ENCODE peak calls at places on chromosomes 12 and 14, in six cellular contexts. X is right lobe of liver; W is mammary epithelial cell; M is psoas muscle; C is fibroblast of lung; K is CD8-positive, alpha-beta T cell. A is an unnamed sample. For H3K27me3, the result is how much of the 10 kb centered on the place peaks cover.

GRCh38 chr14:75519826-75520692 is 2.2 kb upstream of the BATF start:
- DNase-seq in X (no peak), W (no peak), M (no peak), C (no peak), K (no peak), A (peak)

GRCh38 chr12:11944321-11944720 is 126.4 kb upstream of the BCL2L14 start:
- DNase-seq in X (no peak), W (no peak), M (no peak), C (peak), K (no peak), A (no peak)

GRCh38 chr14:30223966-30224365 is 296.3 kb upstream of the PRKD1 start:
- DNase-seq in X (peak), W (no peak), M (no peak), C (peak), K (no peak), A (no peak)

GRCh38 chr12:94779520-94779919 is 129.2 kb upstream of the TMCC3 start:
- DNase-seq in X (no peak), W (peak), M (no peak), C (peak), K (no peak), A (no peak)

GRCh38 chr12:30969006-30969405 is 42.5 kb downstream of the TSPAN11 start:
- DNase-seq in X (no peak), W (no peak), M (peak), C (no peak), K (no peak), A (no peak)

GRCh38 chr12:40474630-40475029 is 217.6 kb upstream of the CNTN1 start:
- DNase-seq in X (no peak), W (peak), M (no peak), C (no peak), K (no peak), A (no peak)

GRCh38 chr12:52251367-52252055 is 18.5 kb downstream of the KRT7 start:
- DNase-seq in X (no peak), W (no peak), M (peak), C (no peak), K (no peak), A (no peak)

GRCh38 chr14:60655114-60655897 is 6.0 kb upstream of the SIX1 start:
- DNase-seq in X (no peak), W (no peak), M (no peak), C (no peak), K (no peak), A (no peak)

GRCh38 chr14:83463500-83464098 is 1929.9 kb upstream of the SEL1L start:
- DNase-seq in X (no peak), W (peak), M (no peak), C (peak), K (no peak), A (no peak)

GRCh38 chr14:44490966-44491365 is 16.1 kb downstream of the FSCB start:
- DNase-seq in X (no peak), W (no peak), M (no peak), C (no peak), K (no peak), A (no peak)

GRCh38 chr12:59808317-59808910 is 212.6 kb downstream of the SLC16A7 start:
- DNase-seq in X (no peak), W (peak), M (no peak), C (peak), K (no peak), A (no peak)

GRCh38 chr12:6268484-6269157 is 41.9 kb upstream of the PLEKHG6 start:
- DNase-seq in X (no peak), W (no peak), M (no peak), C (no peak), K (no peak), A (no peak)

GRCh38 chr12:41286426-41286825 is 98.3 kb downstream of the PDZRN4 start:
- DNase-seq in X (no peak), W (no peak), M (no peak), C (no peak), K (no peak), A (no peak)

GRCh38 chr12:75481774-75482173 is 1.2 kb downstream of the GLIPR1 start:
- DNase-seq in X (no peak), W (peak), M (no peak), C (peak), K (no peak), A (no peak)

GRCh38 chr14:55071870-55072640 is 20.6 kb downstream of the MAPK1IP1L start:
- DNase-seq in X (no peak), W (peak), M (no peak), C (peak), K (peak), A (no peak)

DNA sequence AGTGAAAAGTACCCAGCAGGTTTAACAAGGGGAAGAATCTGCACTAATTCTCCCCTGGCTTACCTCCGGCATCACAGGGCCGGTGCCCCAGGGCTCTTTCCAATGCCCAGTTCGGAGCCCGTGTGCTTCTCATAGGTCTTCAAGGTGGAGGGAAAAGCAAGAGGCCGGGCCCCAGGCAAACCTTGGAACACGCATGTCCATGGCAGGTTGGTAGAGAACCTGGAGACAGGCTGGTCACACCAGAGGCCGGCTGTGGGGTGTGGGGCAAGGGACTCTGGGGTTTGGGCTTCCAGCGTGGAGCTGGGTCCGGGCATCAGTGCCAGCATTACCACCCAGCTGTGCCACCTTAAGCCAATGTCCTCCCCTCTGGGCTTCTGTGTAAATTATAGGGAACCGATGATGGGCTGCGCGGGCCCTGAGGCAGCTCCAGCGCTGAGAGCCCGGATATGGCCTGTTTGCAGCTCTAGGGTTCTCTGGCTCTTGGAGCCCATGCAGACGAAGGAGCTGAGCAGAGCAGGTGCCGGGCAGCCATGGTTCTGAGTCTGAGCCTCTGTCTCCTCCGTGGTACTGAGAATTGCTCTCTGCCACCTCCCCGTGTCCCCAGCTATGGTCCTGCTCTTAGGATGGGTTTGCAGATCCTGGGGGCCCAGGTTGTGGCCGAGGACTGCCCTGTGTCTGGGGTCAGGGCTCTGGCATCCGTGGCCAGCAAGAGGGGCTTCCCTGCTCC is 197.0 kb upstream of the C14orf180 start:
- DNase-seq in X (no peak), W (no peak), M (peak), C (no peak), K (no peak), A (no peak)
- TF ChIP-seq CTCF in X (no peak), W (no peak), M (no peak), C (no peak), K (no peak), A (no peak)

DNA sequence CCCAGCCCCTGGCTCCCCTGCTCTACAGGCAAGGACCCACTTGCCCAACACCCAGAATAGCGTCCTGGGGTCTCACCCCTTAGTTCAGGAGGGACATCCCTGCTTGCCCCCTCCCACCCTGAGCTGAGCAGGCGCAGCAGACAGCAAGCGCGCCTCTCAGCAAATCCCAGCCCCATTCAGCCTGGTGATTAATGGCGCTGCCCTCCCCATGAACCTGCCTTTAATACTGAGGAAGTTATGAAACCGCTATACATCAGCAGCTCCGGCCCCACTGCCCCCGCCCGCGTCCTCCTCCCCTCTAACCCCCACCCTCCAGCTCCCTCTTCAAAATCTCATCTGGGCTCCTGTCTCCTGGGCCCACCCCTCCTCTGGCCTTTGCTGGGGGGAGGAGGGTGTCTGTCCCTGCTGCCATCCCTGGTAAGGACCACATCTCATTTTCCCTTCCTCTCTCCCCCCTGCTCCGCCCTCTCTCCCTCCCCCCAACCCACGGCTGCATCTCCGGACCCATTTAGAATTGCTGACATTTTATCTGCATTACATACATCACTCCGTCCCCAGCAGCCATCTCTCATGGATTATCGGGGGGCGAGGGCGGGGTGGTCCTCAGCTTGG is 7.1 kb upstream of the SMUG1 start:
- DNase-seq in X (no peak), W (no peak), M (no peak), C (peak), K (no peak), A (peak)
- H3K27me3 ChIP-seq in X (under half), W (under half), M (under half), C (under half), K (under half), A (under half)

DNA sequence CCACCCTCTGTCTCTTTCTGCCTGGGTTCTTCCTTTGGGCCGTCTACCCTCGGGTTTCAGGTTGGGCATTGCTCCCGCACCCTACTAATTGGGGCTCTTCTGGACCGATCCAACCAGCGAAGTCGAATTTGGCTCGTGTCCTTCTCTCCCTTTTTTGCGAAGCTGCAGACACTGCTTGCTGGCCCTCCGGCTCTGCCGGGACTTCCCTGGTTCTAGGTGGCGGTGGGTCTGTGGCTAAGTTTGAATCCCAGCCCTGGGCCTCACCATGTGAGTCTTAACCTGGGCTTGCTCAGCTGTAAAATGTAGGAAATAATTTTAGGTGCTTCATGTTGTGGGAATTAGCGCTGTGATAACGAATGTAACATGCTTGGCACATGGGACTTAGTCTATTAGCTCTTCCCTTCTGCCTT is 418 bp upstream of the CISTR start:
- DNase-seq in X (no peak), W (no peak), M (no peak), C (no peak), K (no peak), A (no peak)
- H3K27ac ChIP-seq in X (no peak), W (no peak), M (no peak), C (no peak), K (no peak), A (peak)

GRCh38 chr14:74502236-74503019 is 8.9 kb downstream of the ISCA2 start:
- DNase-seq in X (no peak), W (peak), M (no peak), C (peak), K (no peak), A (no peak)

GRCh38 chr14:74501691-74502090 is 8.1 kb downstream of the ISCA2 start:
- DNase-seq in X (no peak), W (no peak), M (no peak), C (no peak), K (no peak), A (no peak)

GRCh38 chr14:74500417-74501134 is 7.0 kb downstream of the ISCA2 start:
- DNase-seq in X (no peak), W (no peak), M (no peak), C (no peak), K (no peak), A (no peak)

GRCh38 chr14:74503256-74503972 is 9.8 kb downstream of the ISCA2 start:
- DNase-seq in X (no peak), W (no peak), M (no peak), C (no peak), K (no peak), A (no peak)

GRCh38 chr14:74501135-74501614 is 7.6 kb downstream of the ISCA2 start:
- DNase-seq in X (no peak), W (peak), M (peak), C (peak), K (no peak), A (peak)
- TF ChIP-seq CTCF in X (peak), W (peak), M (peak), C (peak), K (no peak), A (peak)

GRCh38 chr12:68779280-68779679 is 28.7 kb upstream of the MDM2 start:
- DNase-seq in X (no peak), W (no peak), M (no peak), C (no peak), K (no peak), A (no peak)

GRCh38 chr12:68784015-68784414 is 24.0 kb upstream of the MDM2 start:
- DNase-seq in X (peak), W (no peak), M (no peak), C (peak), K (no peak), A (no peak)

GRCh38 chr12:68776976-68777610 is 30.9 kb upstream of the MDM2 start:
- DNase-seq in X (no peak), W (no peak), M (no peak), C (no peak), K (no peak), A (no peak)

GRCh38 chr12:68781728-68782127 is 26.2 kb upstream of the MDM2 start:
- DNase-seq in X (no peak), W (no peak), M (no peak), C (no peak), K (no peak), A (no peak)

DNA sequence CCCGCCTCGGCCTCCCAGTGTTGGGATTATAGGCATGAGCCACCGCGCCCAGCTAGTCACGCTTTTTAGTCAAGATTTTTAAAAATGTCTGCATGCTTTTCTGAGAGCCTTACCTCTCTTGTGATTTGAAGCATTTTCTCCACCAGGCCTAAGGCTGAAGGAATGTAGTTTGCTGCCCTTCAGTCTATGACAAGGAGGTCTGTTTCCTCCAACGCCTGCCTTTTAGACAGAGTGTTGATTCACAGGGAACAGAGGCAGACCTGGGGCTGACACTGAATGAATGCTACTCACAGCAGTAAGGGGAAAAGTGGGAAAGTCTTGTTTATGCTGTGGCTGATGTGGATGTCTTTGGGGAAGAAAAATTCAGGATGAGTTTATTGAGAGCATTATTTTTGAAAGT is 27.2 kb upstream of the MDM2 start:
- DNase-seq in X (no peak), W (no peak), M (no peak), C (peak), K (no peak), A (no peak)
- H3K27me3 ChIP-seq in X (under half), W (under half), M (under half), C (under half), K (under half), A (under half)

A was measured in Peyer's patch.